ENCODE peak calls at places on chromosomes 16 and 17, in five cellular contexts. V is tibial nerve, S is psoas muscle, F is mammary epithelial cell, U is lower leg skin. G is an unnamed sample.

GRCh38 chr16:30368122-30368791 is 2.0 kb downstream of the TBC1D10B start:
- DNase-seq in V (no peak), S (no peak), F (peak), U (no peak), G (no peak)

GRCh38 chr16:20923876-20924275 is 23.3 kb downstream of the LYRM1 start:
- DNase-seq in V (no peak), S (no peak), F (no peak), U (no peak), G (no peak)

GRCh38 chr17:19363460-19364035 is 1.0 kb upstream of the B9D1 start:
- DNase-seq in V (no peak), S (no peak), F (no peak), U (no peak), G (no peak)

GRCh38 chr17:66855204-66855603 is 20.3 kb downstream of the CACNG5 start:
- DNase-seq in V (no peak), S (no peak), F (no peak), U (no peak), G (no peak)

GRCh38 chr16:56848955-56849689 is 15.9 kb upstream of the SLC12A3 start:
- DNase-seq in V (no peak), S (no peak), F (peak), U (no peak), G (no peak)

GRCh38 chr16:66616592-66616991 is 12.1 kb downstream of the CMTM3 start:
- DNase-seq in V (no peak), S (no peak), F (no peak), U (no peak), G (no peak)

GRCh38 chr17:59330314-59330942 is 1.0 kb upstream of the YPEL2 start:
- DNase-seq in V (no peak), S (no peak), F (no peak), U (peak), G (no peak)

GRCh38 chr17:17910060-17910459 is 62.1 kb downstream of the TOM1L2 start:
- DNase-seq in V (no peak), S (no peak), F (no peak), U (no peak), G (no peak)

GRCh38 chr17:63698886-63699637 is 863 bp downstream of the LIMD2 start:
- DNase-seq in V (no peak), S (peak), F (no peak), U (peak), G (peak)

GRCh38 chr16:75591001-75591852 is 25.0 kb downstream of the GABARAPL2 start:
- DNase-seq in V (no peak), S (peak), F (no peak), U (no peak), G (no peak)

GRCh38 chr16:82011199-82011641 is at the start of gene SDR42E1:
- DNase-seq in V (no peak), S (no peak), F (peak), U (no peak), G (peak)

GRCh38 chr16:53476867-53477266 is 26.1 kb downstream of the AKTIP start:
- DNase-seq in V (no peak), S (no peak), F (no peak), U (no peak), G (no peak)

GRCh38 chr17:17957584-17957916 is 14.7 kb downstream of the TOM1L2 start:
- DNase-seq in V (no peak), S (no peak), F (no peak), U (no peak), G (no peak)

GRCh38 chr16:81293909-81294802 is 20.6 kb upstream of the GAN start:
- DNase-seq in V (no peak), S (no peak), F (peak), U (no peak), G (no peak)

GRCh38 chr17:66948061-66948750 is 16.3 kb upstream of the CACNG4 start:
- DNase-seq in V (no peak), S (no peak), F (no peak), U (no peak), G (no peak)

GRCh38 chr16:54286067-54286329 is 589 bp downstream of the IRX3 start:
- DNase-seq in V (no peak), S (no peak), F (no peak), U (no peak), G (no peak)

GRCh38 chr17:3740611-3741073 is 16.9 kb downstream of the HASPIN start:
- DNase-seq in V (no peak), S (no peak), F (no peak), U (no peak), G (peak)

GRCh38 chr16:9761870-9762269 is 420.4 kb downstream of the GRIN2A start:
- DNase-seq in V (no peak), S (no peak), F (no peak), U (no peak), G (no peak)

GRCh38 chr16:8588703-8589292 is 1.5 kb downstream of the TMEM114 start:
- DNase-seq in V (no peak), S (no peak), F (no peak), U (no peak), G (no peak)

GRCh38 chr17:32881054-32881453 is 4.1 kb upstream of the MYO1D start:
- DNase-seq in V (no peak), S (no peak), F (no peak), U (no peak), G (no peak)

GRCh38 chr17:80109066-80109618 is 7.8 kb downstream of the GAA start:
- DNase-seq in V (no peak), S (no peak), F (no peak), U (no peak), G (no peak)

GRCh38 chr17:4836221-4836620 is 3.1 kb downstream of the MINK1 start:
- DNase-seq in V (no peak), S (no peak), F (no peak), U (no peak), G (no peak)

GRCh38 chr17:72462396-72462795 is 341.6 kb downstream of the SOX9 start:
- DNase-seq in V (no peak), S (no peak), F (no peak), U (no peak), G (no peak)

GRCh38 chr17:58121925-58122324 is 26.3 kb upstream of the OR4D1 start:
- DNase-seq in V (no peak), S (no peak), F (peak), U (no peak), G (no peak)

GRCh38 chr16:7997966-7998365 is 592.3 kb downstream of the TMEM114 start:
- DNase-seq in V (no peak), S (no peak), F (no peak), U (no peak), G (no peak)

GRCh38 chr16:48526058-48526957 is 83.7 kb downstream of the N4BP1 start:
- DNase-seq in V (no peak), S (no peak), F (peak), U (no peak), G (no peak)

GRCh38 chr16:1494129-1494640 is 1.0 kb downstream of the TELO2 start:
- DNase-seq in V (no peak), S (peak), F (peak), U (no peak), G (peak)

DNA sequence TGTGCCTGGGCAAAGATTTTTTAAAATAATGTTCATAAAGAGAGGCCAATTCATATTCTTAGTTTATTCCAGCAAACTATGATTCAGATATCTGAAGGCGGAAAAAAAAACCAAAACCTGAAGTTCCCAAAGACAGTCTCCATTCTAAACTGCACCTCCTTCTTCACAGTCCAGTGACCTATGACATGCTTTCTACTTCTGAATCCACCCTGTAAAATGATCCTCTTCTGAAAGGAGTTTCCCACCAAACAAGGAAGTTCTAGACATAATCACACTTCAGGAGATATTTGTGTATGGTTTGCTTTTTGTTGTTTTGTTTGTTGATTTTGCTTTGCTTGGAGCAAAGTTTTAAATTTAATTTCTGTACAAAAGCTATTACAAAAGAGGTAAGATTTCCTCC is 12.9 kb upstream of the CHST4 start:
- DNase-seq in V (no peak), S (no peak), F (no peak), U (no peak), G (no peak)
- TF ChIP-seq CTCF in V (no peak), S (no peak), F (no peak), U (no peak), G (no peak)

DNA sequence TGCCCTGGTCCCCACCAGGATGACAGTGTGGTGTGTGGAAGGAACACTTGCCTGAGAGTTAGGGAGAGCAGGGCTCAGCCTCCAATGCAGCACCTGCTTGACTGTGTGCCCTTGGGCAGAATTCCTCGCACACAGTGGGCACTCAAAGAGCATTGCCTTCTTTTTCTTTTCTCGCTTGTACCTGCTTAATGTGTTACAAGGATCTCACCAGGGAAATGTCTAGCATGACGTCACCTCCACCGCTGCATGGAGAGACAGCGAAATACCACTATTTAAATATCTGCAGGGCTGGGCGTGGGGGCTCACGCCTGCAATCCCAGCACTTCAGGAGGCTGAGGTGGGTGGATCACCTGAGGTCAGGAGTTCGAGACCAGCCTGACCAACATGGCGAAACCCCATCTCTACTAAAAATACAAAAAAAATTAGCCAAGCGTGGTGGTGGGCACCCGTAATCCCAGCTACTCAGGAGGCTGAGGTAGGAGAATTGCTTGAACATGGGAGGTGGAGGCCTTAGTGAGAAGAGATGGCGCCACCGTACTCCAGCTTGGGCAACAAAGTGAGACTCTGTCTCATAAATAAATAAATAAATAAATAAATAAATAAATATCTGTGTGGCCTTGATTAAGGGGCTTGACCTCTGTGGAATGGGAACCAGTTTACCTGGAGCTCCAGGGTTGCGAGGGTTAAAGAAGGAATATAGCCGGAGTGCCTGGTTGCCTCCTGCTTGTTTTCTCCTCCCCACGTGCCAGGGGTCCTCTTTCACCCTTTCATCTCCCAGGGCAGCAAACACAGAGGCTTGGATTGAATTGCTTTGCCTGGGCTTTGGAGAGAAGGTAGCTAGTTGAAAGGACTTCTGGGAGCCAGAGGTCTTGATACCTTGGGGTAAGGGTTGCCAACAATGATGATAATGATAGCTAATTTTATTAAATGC is 16.3 kb downstream of the SNX29 start:
- DNase-seq in V (no peak), S (no peak), F (no peak), U (no peak), G (no peak)
- TF ChIP-seq CTCF in V (no peak), S (no peak), F (no peak), U (no peak), G (no peak)

GRCh38 chr17:29712677-29713076 is 90.0 kb upstream of the CORO6 start:
- DNase-seq in V (no peak), S (no peak), F (no peak), U (no peak), G (no peak)

GRCh38 chr17:29715680-29716079 is 93.0 kb upstream of the CORO6 start:
- DNase-seq in V (no peak), S (no peak), F (no peak), U (no peak), G (no peak)

GRCh38 chr17:29711588-29712385 is 89.1 kb upstream of the CORO6 start:
- DNase-seq in V (no peak), S (no peak), F (no peak), U (no peak), G (no peak)

GRCh38 chr17:29713626-29714025 is 90.9 kb upstream of the CORO6 start:
- DNase-seq in V (no peak), S (no peak), F (no peak), U (no peak), G (no peak)

GRCh38 chr17:29714146-29714545 is 91.4 kb upstream of the CORO6 start:
- DNase-seq in V (no peak), S (no peak), F (no peak), U (no peak), G (no peak)
- TF ChIP-seq CTCF in V (no peak), S (no peak), F (no peak), U (no peak), G (no peak)

GRCh38 chr16:2738615-2739014 is 13.8 kb upstream of the SRRM2 start:
- DNase-seq in V (no peak), S (no peak), F (no peak), U (no peak), G (no peak)

GRCh38 chr16:2741168-2741567 is 11.3 kb upstream of the SRRM2 start:
- DNase-seq in V (no peak), S (no peak), F (no peak), U (no peak), G (no peak)

GRCh38 chr16:2737895-2738418 is 14.5 kb upstream of the SRRM2 start:
- DNase-seq in V (no peak), S (no peak), F (no peak), U (no peak), G (no peak)

GRCh38 chr16:2740476-2740875 is 12.0 kb upstream of the SRRM2 start:
- DNase-seq in V (no peak), S (no peak), F (no peak), U (no peak), G (no peak)

DNA sequence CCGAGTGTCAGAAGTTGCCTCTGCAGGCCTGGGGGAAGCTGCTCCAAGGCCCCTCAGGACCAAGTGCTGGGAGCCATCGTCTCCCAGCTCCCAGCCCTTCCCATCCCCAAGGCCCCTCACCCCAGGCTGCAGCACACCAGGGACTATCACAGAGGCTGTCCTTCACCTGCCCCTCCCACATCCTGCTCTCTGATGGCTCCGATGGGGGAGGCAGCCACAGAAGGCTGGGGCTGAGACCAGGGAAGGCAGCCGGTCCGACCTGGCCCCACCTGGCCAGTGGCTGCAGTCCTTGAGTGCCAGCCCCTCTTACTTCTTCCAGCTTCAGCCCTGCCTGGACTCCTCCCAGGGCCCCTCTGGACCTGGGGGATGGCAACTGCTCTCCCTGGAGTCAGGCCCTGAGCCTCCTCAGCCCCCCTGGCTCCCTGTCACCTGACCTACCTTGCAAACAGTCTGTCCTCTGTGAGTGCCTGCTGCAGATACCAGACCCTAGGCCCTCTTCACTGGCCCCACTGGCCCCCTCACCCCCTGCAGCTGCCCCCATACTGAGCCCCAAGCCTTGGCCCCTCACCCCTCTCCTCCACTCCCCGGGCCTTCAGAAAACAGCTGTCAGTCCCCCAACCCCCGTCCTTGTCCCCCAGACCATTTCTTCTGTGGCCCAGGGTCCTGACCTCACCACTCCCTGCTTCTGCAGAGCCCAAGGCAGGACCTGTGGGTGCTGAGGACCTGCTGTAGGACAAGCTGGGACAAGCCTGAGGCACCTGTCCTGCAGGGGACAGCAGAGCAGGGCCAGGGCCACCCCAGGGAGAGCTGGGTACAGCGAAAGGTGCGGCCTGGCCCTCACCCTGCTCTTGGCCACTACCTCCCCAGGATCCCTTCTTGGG is 12.6 kb upstream of the SRRM2 start:
- DNase-seq in V (no peak), S (no peak), F (no peak), U (no peak), G (no peak)
- TF ChIP-seq CTCF in V (no peak), S (no peak), F (no peak), U (no peak), G (no peak)

GRCh38 chr17:12693640-12694039 is 27.9 kb downstream of the MYOCD start:
- DNase-seq in V (no peak), S (no peak), F (no peak), U (no peak), G (no peak)
- TF ChIP-seq CTCF in V (no peak), S (no peak), F (no peak), U (no peak), G (no peak)

GRCh38 chr16:69324013-69324531 is 6.3 kb downstream of the PDF start:
- DNase-seq in V (no peak), S (peak), F (no peak), U (no peak), G (no peak)
- TF ChIP-seq CTCF in V (no peak), S (no peak), F (no peak), U (no peak), G (no peak)

DNA sequence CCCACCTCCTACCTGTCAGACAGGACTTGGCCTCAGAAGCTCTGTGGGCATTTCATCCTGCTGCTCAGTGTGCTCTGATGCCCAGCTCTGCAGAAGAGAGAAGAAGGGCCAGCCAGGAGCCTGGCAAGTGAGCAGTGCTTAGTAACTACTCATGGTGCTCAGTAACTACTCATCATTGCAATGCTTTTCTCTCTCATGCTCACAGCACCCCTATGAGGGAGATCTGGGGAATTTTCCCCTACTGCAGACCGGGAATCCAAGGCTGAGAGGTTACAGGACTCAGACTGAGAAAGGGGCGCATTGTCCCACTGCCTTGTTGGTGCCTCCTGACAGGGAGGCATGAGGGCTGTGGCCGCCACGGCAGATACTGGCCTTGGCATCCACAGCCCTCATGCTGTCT is 261.1 kb downstream of the C16orf95 start:
- DNase-seq in V (no peak), S (no peak), F (peak), U (no peak), G (no peak)
- TF ChIP-seq CTCF in V (no peak), S (no peak), F (peak), U (no peak), G (no peak)

DNA sequence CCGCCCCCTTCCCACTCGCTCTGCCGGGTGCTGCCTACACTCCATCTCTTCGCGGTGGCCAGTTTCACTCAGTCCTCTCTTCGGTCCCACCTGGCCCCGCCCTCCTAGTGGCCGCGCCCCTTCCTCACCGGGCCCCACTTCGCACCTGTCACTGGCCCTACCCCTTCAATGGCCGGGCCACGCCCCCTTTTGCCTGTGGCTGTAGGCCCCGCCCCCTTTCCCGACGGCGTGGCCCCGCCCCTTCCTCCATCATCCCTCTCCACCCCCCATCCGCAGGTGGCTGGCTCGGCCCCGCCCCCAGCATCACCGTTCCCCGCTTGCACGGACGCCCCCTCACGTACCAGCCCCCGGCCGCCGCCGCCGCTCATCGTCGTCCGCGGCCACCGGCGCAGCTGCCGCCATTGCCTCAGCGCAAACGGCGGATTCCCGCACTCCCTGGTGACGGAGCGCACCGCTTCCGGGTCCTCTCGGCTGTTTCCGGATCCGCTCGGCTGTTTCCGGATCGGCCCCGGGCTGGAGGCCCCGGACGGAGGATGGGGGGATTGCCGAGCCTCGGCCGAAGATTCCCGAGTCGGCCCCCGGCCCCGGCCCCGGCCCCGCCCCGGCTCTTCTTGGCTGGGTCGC is at the start of gene RABEP2:
- DNase-seq in V (peak), S (peak), F (peak), U (peak), G (peak)
- TF ChIP-seq CTCF in V (no peak), S (no peak), F (no peak), U (no peak), G (no peak)

DNA sequence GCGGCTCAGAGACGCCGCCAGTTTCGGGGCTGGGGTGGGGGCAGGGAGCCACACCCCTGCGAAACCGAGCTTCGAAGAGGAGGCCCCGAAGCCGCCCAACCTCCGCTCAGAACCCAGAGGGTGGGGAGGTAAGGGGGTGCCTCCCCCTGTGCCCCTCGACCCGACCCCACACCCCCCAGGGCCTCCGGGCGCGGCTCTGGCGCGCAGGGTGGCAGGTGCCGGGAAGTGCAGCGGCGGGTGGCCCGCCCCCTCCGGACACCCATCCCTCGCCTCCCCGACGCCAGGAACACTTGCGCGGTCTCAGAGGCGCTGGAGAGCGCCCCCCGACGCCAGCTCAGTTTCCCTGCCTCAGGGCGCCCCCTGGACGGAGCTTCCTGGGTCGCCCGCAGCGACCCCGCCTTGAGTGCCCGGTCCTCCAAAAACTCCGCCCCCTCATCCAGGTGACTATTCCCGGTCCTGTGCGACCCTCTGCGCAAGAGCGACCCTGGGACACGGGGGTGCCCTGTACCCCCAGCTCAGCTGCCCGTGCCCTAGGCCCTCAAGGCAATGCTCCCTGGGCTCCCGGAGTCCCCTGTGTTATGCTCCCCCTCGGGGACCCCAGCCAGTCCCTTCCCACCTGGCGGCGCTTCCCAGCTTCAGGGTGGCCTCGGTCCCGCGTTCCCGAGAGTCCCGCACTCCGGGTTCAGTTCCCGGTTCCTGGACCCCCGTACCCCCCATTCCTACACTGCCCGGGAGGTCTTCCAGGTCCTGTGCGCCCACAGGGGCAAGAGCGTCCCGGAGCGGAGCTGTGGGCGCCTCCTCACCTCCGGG is 562 bp downstream of the PPL start:
- DNase-seq in V (no peak), S (peak), F (peak), U (no peak), G (no peak)
- TF ChIP-seq CTCF in V (peak), S (peak), F (peak), U (no peak), G (peak)